ENCODE peak calls at places on chromosomes 11 and 22, in four cellular contexts. O, Y, J and M are unnamed samples. For H3K4me1, the result is how much of the 10 kb centered on the place peaks cover.

GRCh38 chr11:112113539-112114457 is 27.1 kb downstream of the SDHD start:
- DNase-seq in O (no peak), Y (no peak), J (peak), M (no peak)

GRCh38 chr11:61446211-61446651 is 16.3 kb downstream of the SDHAF2 start:
- DNase-seq in O (peak), Y (peak), J (peak), M (peak)

GRCh38 chr11:127376316-127376715 is 375.7 kb upstream of the KIRREL3 start:
- DNase-seq in O (no peak), Y (no peak), J (no peak), M (no peak)

GRCh38 chr11:72681226-72682153 is 7.3 kb upstream of the PDE2A start:
- DNase-seq in O (no peak), Y (no peak), J (no peak), M (no peak)

GRCh38 chr11:17063171-17064002 is 14.1 kb downstream of the RPS13 start:
- DNase-seq in O (peak), Y (peak), J (no peak), M (peak)

GRCh38 chr11:85772700-85773099 is 38.2 kb downstream of the SYTL2 start:
- DNase-seq in O (no peak), Y (no peak), J (no peak), M (no peak)

GRCh38 chr11:15594607-15595006 is 479.9 kb downstream of the INSC start:
- DNase-seq in O (no peak), Y (no peak), J (no peak), M (no peak)

GRCh38 chr11:44551456-44552139 is 13.9 kb upstream of the CD82 start:
- DNase-seq in O (no peak), Y (no peak), J (no peak), M (no peak)

GRCh38 chr22:26707090-26707489 is 49.7 kb downstream of the MIAT start:
- DNase-seq in O (no peak), Y (no peak), J (no peak), M (no peak)

GRCh38 chr11:224424-224823 is 11.7 kb downstream of the SIRT3 start:
- DNase-seq in O (no peak), Y (no peak), J (no peak), M (no peak)

GRCh38 chr22:38967451-38968450 is 10.3 kb downstream of the APOBEC3A start:
- DNase-seq in O (peak), Y (peak), J (peak), M (no peak)

GRCh38 chr11:70666336-70666735 is 268.0 kb downstream of the CTTN start:
- DNase-seq in O (no peak), Y (no peak), J (no peak), M (no peak)

GRCh38 chr11:133041928-133042890 is 490.1 kb downstream of the OPCML start:
- DNase-seq in O (no peak), Y (no peak), J (no peak), M (no peak)

GRCh38 chr11:1438261-1438966 is 48.2 kb downstream of the MOB2 start:
- DNase-seq in O (no peak), Y (no peak), J (no peak), M (no peak)

GRCh38 chr11:130580372-130580771 is 131.9 kb downstream of the ADAMTS15 start:
- DNase-seq in O (no peak), Y (no peak), J (peak), M (peak)

GRCh38 chr11:11178671-11179070 is 174.4 kb downstream of the CSNK2A3 start:
- DNase-seq in O (no peak), Y (no peak), J (no peak), M (peak)

GRCh38 chr11:26420331-26420730 is 88.4 kb downstream of the ANO3 start:
- DNase-seq in O (no peak), Y (no peak), J (no peak), M (no peak)

GRCh38 chr11:80980221-80980620 is 1539.4 kb upstream of the TENM4 start:
- DNase-seq in O (no peak), Y (no peak), J (no peak), M (no peak)

GRCh38 chr11:116641561-116642045 is 131.2 kb downstream of the BUD13 start:
- DNase-seq in O (no peak), Y (peak), J (no peak), M (no peak)

GRCh38 chr11:65594991-65595920 is at the start of gene KCNK7:
- DNase-seq in O (no peak), Y (no peak), J (no peak), M (no peak)

GRCh38 chr11:13278620-13279486 is 1.3 kb downstream of the BMAL1 start:
- DNase-seq in O (peak), Y (no peak), J (no peak), M (no peak)

GRCh38 chr22:41793871-41794270 is 6.6 kb upstream of the CCDC134 start:
- DNase-seq in O (no peak), Y (no peak), J (no peak), M (no peak)

GRCh38 chr11:131422491-131422890 is 52.1 kb downstream of the NTM start:
- DNase-seq in O (no peak), Y (no peak), J (no peak), M (no peak)

GRCh38 chr11:22807391-22807790 is 22.2 kb downstream of the SVIP start:
- DNase-seq in O (no peak), Y (no peak), J (no peak), M (no peak)

GRCh38 chr11:71489311-71490043 is 36.5 kb downstream of the NADSYN1 start:
- DNase-seq in O (no peak), Y (no peak), J (peak), M (no peak)

GRCh38 chr11:120249279-120250022 is 9.5 kb downstream of the POU2F3 start:
- DNase-seq in O (no peak), Y (no peak), J (no peak), M (no peak)

GRCh38 chr22:44357962-44358553 is 45.3 kb upstream of the SHISAL1 start:
- DNase-seq in O (peak), Y (no peak), J (no peak), M (no peak)

GRCh38 chr11:22304337-22304961 is 33.7 kb upstream of the SLC17A6 start:
- DNase-seq in O (no peak), Y (no peak), J (no peak), M (peak)

DNA sequence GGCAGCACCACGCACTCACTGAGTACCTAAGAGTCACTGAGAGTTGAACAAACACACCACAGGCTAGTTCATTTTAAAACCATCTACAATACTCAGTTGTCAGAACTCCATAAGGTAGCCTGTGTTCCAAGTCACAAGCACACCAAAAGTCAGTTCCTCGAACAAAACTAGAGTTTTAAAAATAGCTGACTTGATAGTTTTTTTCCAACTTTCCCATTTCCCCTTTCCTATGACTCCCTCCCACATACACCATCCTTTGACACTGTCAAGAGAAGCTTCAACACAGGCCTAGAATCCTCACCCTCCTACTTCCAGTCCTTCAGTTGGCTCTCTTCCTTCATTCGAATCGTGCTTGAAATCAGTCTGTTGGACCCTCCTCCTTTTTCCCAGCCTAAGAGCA is 105.7 kb upstream of the AKIP1 start:
- DNase-seq in O (no peak), Y (no peak), J (no peak), M (no peak)
- H3K4me1 ChIP-seq in O (half or more), Y (under half), J (under half), M (under half)

GRCh38 chr11:63869686-63870085 is 30.8 kb downstream of the MARK2 start:
- DNase-seq in O (no peak), Y (no peak), J (no peak), M (no peak)
- H3K4me1 ChIP-seq in O (half or more), Y (under half), J (half or more), M (under half)

GRCh38 chr22:17083811-17084540 is 824 bp upstream of the IL17RA start:
- DNase-seq in O (no peak), Y (no peak), J (no peak), M (no peak)

GRCh38 chr22:17086301-17086700 is 1.5 kb downstream of the IL17RA start:
- DNase-seq in O (no peak), Y (no peak), J (no peak), M (no peak)

GRCh38 chr22:17085277-17086091 is 684 bp downstream of the IL17RA start:
- DNase-seq in O (peak), Y (no peak), J (no peak), M (peak)

GRCh38 chr22:17083255-17083654 is 1.5 kb upstream of the IL17RA start:
- DNase-seq in O (no peak), Y (no peak), J (no peak), M (no peak)

GRCh38 chr22:17084554-17085276 is at the start of gene IL17RA:
- DNase-seq in O (peak), Y (peak), J (peak), M (peak)
- H3K4me1 ChIP-seq in O (half or more), Y (under half), J (under half), M (under half)

DNA sequence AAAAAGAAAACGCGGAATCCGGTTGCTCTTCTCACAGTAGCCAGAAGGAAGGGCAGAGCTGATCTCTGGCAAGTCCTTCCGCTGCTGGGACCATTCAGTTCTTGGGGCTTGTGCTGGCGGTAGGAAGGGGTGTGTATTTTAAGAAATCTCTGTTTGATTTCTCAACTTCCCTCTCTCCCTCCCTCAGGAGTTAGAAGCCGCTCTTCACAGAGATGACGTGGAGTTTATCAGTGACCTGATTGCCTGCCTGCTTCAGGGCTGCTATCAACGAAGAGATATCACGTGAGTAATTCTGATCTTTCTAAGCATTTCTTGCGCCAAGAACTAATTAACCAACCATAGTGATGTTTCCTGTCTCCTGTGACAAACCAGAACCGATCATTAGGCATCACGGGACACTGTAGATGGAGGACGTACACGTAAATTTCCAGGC is 85.9 kb upstream of the SLC25A18 start:
- DNase-seq in O (peak), Y (peak), J (no peak), M (no peak)
- H3K4me1 ChIP-seq in O (under half), Y (under half), J (under half), M (under half)

GRCh38 chr22:46079093-46079860 is 71.0 kb upstream of the PPARA start:
- DNase-seq in O (peak), Y (no peak), J (no peak), M (peak)
- H3K4me1 ChIP-seq in O (half or more), Y (under half), J (under half), M (half or more)